ENCODE peak calls at places on chromosome 3, in five cellular contexts. One of them, this sample, is unnamed.

GRCh38 chr3:50229490-50229889 is 6.5 kb upstream of the GNAI2 start:
- DNase-seq in prostate gland: no peak
- DNase-seq in spleen: no peak
- DNase-seq in heart right ventricle: no peak
- DNase-seq in tibial nerve: no peak
- DNase-seq in this sample: no peak

GRCh38 chr3:42684632-42685362 is 540 bp upstream of the KLHL40 start:
- DNase-seq in prostate gland: no peak
- DNase-seq in spleen: no peak
- DNase-seq in tibial nerve: no peak
- DNase-seq in heart right ventricle: no peak
- DNase-seq in this sample: no peak

GRCh38 chr3:187242435-187242834 is 45.1 kb downstream of the RTP1 start:
- DNase-seq in prostate gland: no peak
- DNase-seq in tibial nerve: no peak
- DNase-seq in spleen: no peak
- DNase-seq in heart right ventricle: no peak
- DNase-seq in this sample: no peak

GRCh38 chr3:70811880-70812279 is 499.4 kb upstream of the MDFIC2 start:
- DNase-seq in heart right ventricle: peak; percentile 49
- DNase-seq in prostate gland: no peak
- DNase-seq in spleen: no peak
- DNase-seq in tibial nerve: peak; percentile 72
- DNase-seq in this sample: no peak

GRCh38 chr3:36679384-36680200 is 84.8 kb downstream of the DCLK3 start:
- DNase-seq in heart right ventricle: no peak
- DNase-seq in prostate gland: no peak
- DNase-seq in spleen: no peak
- DNase-seq in tibial nerve: no peak
- DNase-seq in this sample: no peak

GRCh38 chr3:110413807-110414748 is 657.5 kb upstream of the NECTIN3 start:
- DNase-seq in prostate gland: no peak
- DNase-seq in spleen: no peak
- DNase-seq in heart right ventricle: no peak
- DNase-seq in tibial nerve: no peak
- DNase-seq in this sample: no peak

GRCh38 chr3:158801200-158801599 is 654 bp upstream of the MFSD1 start:
- DNase-seq in heart right ventricle: no peak
- DNase-seq in prostate gland: peak; percentile 25
- DNase-seq in spleen: no peak
- DNase-seq in tibial nerve: no peak
- DNase-seq in this sample: no peak

GRCh38 chr3:194801378-194802124 is 115.9 kb downstream of the FAM43A start:
- DNase-seq in heart right ventricle: no peak
- DNase-seq in tibial nerve: no peak
- DNase-seq in spleen: peak; percentile 47
- DNase-seq in prostate gland: no peak
- DNase-seq in this sample: no peak

GRCh38 chr3:14431556-14431927 is 29.1 kb downstream of the SLC6A6 start:
- DNase-seq in heart right ventricle: no peak
- DNase-seq in prostate gland: no peak
- DNase-seq in spleen: peak; percentile 90
- DNase-seq in tibial nerve: no peak
- DNase-seq in this sample: no peak

GRCh38 chr3:85270488-85270887 is 311.7 kb downstream of the CADM2 start:
- DNase-seq in heart right ventricle: no peak
- DNase-seq in prostate gland: no peak
- DNase-seq in tibial nerve: no peak
- DNase-seq in spleen: no peak
- DNase-seq in this sample: no peak

GRCh38 chr3:148319161-148319915 is 378.4 kb upstream of the AGTR1 start:
- DNase-seq in tibial nerve: no peak
- DNase-seq in prostate gland: no peak
- DNase-seq in heart right ventricle: no peak
- DNase-seq in spleen: no peak
- DNase-seq in this sample: no peak

GRCh38 chr3:32239638-32240550 is 1.4 kb downstream of the CMTM8 start:
- DNase-seq in tibial nerve: no peak
- DNase-seq in spleen: no peak
- DNase-seq in prostate gland: peak; percentile 48
- DNase-seq in heart right ventricle: peak; percentile 33
- DNase-seq in this sample: peak; percentile 17

GRCh38 chr3:169980055-169980454 is 13.4 kb downstream of the SEC62 start:
- DNase-seq in prostate gland: no peak
- DNase-seq in spleen: no peak
- DNase-seq in heart right ventricle: no peak
- DNase-seq in tibial nerve: no peak
- DNase-seq in this sample: no peak

GRCh38 chr3:108180214-108180613 is 42.0 kb downstream of the IFT57 start:
- DNase-seq in heart right ventricle: no peak
- DNase-seq in spleen: no peak
- DNase-seq in tibial nerve: no peak
- DNase-seq in prostate gland: no peak
- DNase-seq in this sample: no peak

GRCh38 chr3:64880926-64881325 is 193.1 kb upstream of the ADAMTS9 start:
- DNase-seq in heart right ventricle: no peak
- DNase-seq in prostate gland: no peak
- DNase-seq in spleen: no peak
- DNase-seq in tibial nerve: no peak
- DNase-seq in this sample: no peak

GRCh38 chr3:127851899-127852298 is 29.6 kb upstream of the MGLL start:
- DNase-seq in tibial nerve: no peak
- DNase-seq in spleen: no peak
- DNase-seq in prostate gland: no peak
- DNase-seq in heart right ventricle: no peak
- DNase-seq in this sample: peak; percentile 79

GRCh38 chr3:4825572-4826236 is 153.5 kb upstream of the BHLHE40 start:
- DNase-seq in heart right ventricle: peak; percentile 67
- DNase-seq in prostate gland: no peak
- DNase-seq in tibial nerve: no peak
- DNase-seq in spleen: no peak
- DNase-seq in this sample: no peak

DNA sequence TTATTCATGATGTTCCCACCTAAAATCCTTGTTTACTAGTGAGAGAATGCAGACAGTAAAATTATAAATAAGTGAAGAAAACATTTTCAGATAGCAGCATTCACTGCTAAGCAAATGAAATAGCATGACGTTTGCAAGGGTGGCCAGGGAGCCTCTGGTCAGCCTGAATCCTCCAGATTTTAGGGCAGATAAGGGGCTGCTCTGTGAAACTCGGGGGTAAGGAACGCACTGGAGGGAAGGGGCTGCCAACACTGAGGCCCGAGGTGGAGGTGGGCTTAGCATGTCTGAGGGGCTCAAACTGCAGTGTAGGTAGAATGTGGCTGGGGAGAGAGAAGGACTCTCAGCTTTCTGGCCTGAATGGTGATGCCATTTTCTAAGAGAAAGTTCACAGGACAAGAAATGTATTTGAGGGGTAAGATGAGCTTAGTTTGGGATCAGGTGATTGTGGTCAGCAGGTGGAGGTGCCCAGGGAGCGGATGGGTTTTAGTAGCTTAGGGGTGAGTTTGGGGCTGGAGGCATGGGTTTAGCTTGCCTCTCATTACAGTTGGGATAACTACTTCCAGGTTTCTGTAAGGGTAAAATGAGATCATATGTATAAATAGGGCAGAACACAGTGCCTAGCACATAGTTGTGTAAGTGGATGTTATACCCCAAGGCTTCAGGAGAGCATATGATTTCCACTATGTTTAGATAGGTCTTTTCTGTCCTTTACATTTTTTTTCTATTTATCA is 20.5 kb downstream of the GPR171 start:
- DNase-seq in heart right ventricle: no peak
- DNase-seq in spleen: no peak
- DNase-seq in tibial nerve: no peak
- DNase-seq in prostate gland: no peak
- DNase-seq in this sample: no peak
- H3K4me3 ChIP-seq in heart right ventricle: no peak overlapping the region
- H3K4me3 ChIP-seq in spleen: no peak overlapping the region
- H3K4me3 ChIP-seq in tibial nerve: no peak overlapping the region
- H3K4me3 ChIP-seq in prostate gland: no peak overlapping the region
- H3K4me3 ChIP-seq in this sample: no peak overlapping the region

DNA sequence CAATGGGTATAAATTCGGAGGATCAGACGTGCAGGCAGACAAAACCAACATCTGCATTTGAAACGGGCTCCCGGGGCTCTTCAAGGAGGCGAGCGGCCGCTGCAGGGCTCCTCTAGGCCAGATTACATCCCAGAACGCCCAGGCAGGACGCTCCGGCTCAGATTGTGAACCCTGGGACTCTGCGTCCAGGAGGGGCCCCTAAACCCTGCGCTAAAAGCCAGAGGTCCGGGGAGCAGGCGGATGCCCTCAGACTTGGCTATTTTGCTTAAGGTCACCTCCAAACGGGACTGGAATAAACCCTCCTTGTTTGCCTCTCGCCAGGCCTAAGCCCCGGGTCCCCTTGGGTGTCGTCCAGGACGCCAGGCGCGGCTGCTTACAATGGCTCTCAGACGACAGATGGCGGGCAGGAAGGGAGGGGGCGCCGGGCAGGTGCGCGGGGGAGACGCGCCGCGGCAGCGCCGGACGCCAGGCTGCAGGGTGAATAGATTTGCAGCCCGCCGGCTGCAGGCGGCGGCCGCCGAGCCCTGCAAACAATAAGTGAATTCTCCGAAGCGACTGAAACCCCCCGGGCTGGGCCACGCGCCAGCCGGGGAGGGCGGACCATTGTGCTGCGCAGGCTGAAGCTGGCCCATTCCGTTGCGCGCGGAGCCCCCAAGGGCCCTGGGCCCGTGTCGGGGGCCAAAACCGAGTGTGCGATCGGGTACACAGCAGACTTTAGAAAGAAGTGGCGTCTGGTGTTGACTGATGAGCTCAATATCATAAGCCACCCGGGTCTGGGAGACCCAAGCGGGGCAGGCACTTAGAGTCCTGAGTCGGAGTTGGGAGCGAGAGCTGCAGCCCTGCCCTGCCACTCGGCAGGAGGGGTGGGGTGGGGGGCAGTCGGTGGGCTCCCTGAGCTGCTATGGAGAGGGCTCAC is 32.3 kb upstream of the AMOTL2 start:
- DNase-seq in heart right ventricle: peak; percentile 66
- DNase-seq in prostate gland: no peak
- DNase-seq in tibial nerve: no peak
- DNase-seq in spleen: no peak
- DNase-seq in this sample: no peak
- H3K4me3 ChIP-seq in heart right ventricle: peak overlapping the region; percentile 41
- H3K4me3 ChIP-seq in prostate gland: peak overlapping the region; percentile 15
- H3K4me3 ChIP-seq in tibial nerve: peak overlapping the region; percentile 36
- H3K4me3 ChIP-seq in spleen: peak overlapping the region; percentile 19
- H3K4me3 ChIP-seq in this sample: peak overlapping the region; percentile 49

GRCh38 chr3:171458056-171458856 is 1.9 kb downstream of the TNIK start:
- DNase-seq in heart right ventricle: no peak
- DNase-seq in tibial nerve: no peak
- DNase-seq in spleen: peak; percentile 82
- DNase-seq in prostate gland: no peak
- DNase-seq in this sample: no peak

GRCh38 chr3:171457263-171458055 is 2.7 kb downstream of the TNIK start:
- DNase-seq in tibial nerve: no peak
- DNase-seq in prostate gland: no peak
- DNase-seq in spleen: peak; percentile 70
- DNase-seq in heart right ventricle: no peak
- DNase-seq in this sample: no peak

GRCh38 chr3:171459130-171459941 is 869 bp downstream of the TNIK start:
- DNase-seq in spleen: peak; percentile 81
- DNase-seq in heart right ventricle: peak; percentile 26
- DNase-seq in prostate gland: peak; percentile 33
- DNase-seq in tibial nerve: peak; percentile 17
- DNase-seq in this sample: no peak

GRCh38 chr3:171459942-171460225 is 321 bp downstream of the TNIK start:
- DNase-seq in heart right ventricle: no peak
- DNase-seq in prostate gland: no peak
- DNase-seq in spleen: no peak
- DNase-seq in tibial nerve: no peak
- DNase-seq in this sample: no peak

DNA sequence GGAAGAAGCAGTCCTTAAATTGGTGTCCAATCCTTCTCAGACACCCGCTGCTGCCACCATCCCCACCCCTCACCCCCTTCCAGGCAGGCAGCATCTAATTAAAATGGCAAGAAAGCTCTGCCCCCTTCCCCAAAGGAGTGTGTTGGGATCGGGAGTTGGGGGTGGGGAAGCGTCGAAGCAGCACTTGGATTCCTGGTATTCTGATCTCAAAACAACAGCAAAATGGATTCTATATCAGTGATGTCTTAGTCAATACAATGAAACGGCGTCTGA is 1.4 kb downstream of the TNIK start:
- DNase-seq in heart right ventricle: no peak
- DNase-seq in spleen: no peak
- DNase-seq in tibial nerve: no peak
- DNase-seq in prostate gland: no peak
- DNase-seq in this sample: no peak
- H3K4me3 ChIP-seq in heart right ventricle: peak overlapping the region; percentile 40
- H3K4me3 ChIP-seq in spleen: peak overlapping the region; percentile 69
- H3K4me3 ChIP-seq in tibial nerve: peak overlapping the region; percentile 64
- H3K4me3 ChIP-seq in prostate gland: peak overlapping the region; percentile 61
- H3K4me3 ChIP-seq in this sample: peak overlapping the region; percentile 95

GRCh38 chr3:157354254-157354653 is 82.4 kb upstream of the PTX3 start:
- DNase-seq in prostate gland: no peak
- DNase-seq in tibial nerve: no peak
- DNase-seq in spleen: no peak
- DNase-seq in heart right ventricle: no peak
- DNase-seq in this sample: no peak

GRCh38 chr3:157353657-157354056 is 83.0 kb upstream of the PTX3 start:
- DNase-seq in prostate gland: no peak
- DNase-seq in heart right ventricle: no peak
- DNase-seq in tibial nerve: no peak
- DNase-seq in spleen: no peak
- DNase-seq in this sample: no peak

GRCh38 chr3:157354722-157355121 is 81.9 kb upstream of the PTX3 start:
- DNase-seq in heart right ventricle: no peak
- DNase-seq in spleen: no peak
- DNase-seq in tibial nerve: no peak
- DNase-seq in prostate gland: no peak
- DNase-seq in this sample: no peak

GRCh38 chr3:157355276-157355675 is 81.4 kb upstream of the PTX3 start:
- DNase-seq in spleen: no peak
- DNase-seq in tibial nerve: no peak
- DNase-seq in heart right ventricle: no peak
- DNase-seq in prostate gland: no peak
- DNase-seq in this sample: no peak

GRCh38 chr3:157356541-157356940 is 80.1 kb upstream of the PTX3 start:
- DNase-seq in spleen: no peak
- DNase-seq in heart right ventricle: no peak
- DNase-seq in tibial nerve: no peak
- DNase-seq in prostate gland: no peak
- DNase-seq in this sample: no peak
- H3K4me3 ChIP-seq in spleen: no peak overlapping the region
- H3K4me3 ChIP-seq in heart right ventricle: no peak overlapping the region
- H3K4me3 ChIP-seq in tibial nerve: no peak overlapping the region
- H3K4me3 ChIP-seq in prostate gland: no peak overlapping the region
- H3K4me3 ChIP-seq in this sample: no peak overlapping the region

This sample was measured in esophagus muscularis mucosa.